ENCODE peak calls at places on chromosomes 3 and 15, in eight cellular contexts. X is psoas muscle, F is GM23338, W is breast epithelium, M is cardiac muscle cell, C is WERI-Rb-1, Z is substantia nigra, I is Panc1. E is an unnamed sample.

GRCh38 chr3:187165144-187165543 is 25.8 kb upstream of the RPL39L start:
- DNase-seq in X (no peak), F (peak), W (no peak), M (peak), C (peak), Z (no peak), I (peak), E (no peak)

GRCh38 chr15:79082363-79083070 is 8.1 kb downstream of the RASGRF1 start:
- DNase-seq in X (no peak), F (no peak), W (peak), M (no peak), C (no peak), Z (no peak), I (no peak), E (peak)

GRCh38 chr3:177453087-177453844 is 256.0 kb upstream of the TBL1XR1 start:
- DNase-seq in X (no peak), F (no peak), W (no peak), M (no peak), C (no peak), Z (no peak), I (no peak), E (no peak)

GRCh38 chr3:24963762-24964625 is 464.1 kb upstream of the RARB start:
- DNase-seq in X (no peak), F (peak), W (no peak), M (peak), C (no peak), Z (no peak), I (peak), E (no peak)

GRCh38 chr15:68821898-68822380 is 1.2 kb upstream of the ANP32A start:
- DNase-seq in X (no peak), F (peak), W (no peak), M (no peak), C (no peak), Z (no peak), I (no peak), E (no peak)

GRCh38 chr15:59991919-59992318 is 12.2 kb upstream of the FOXB1 start:
- DNase-seq in X (no peak), F (no peak), W (no peak), M (no peak), C (no peak), Z (no peak), I (no peak), E (no peak)

GRCh38 chr15:71294636-71295241 is 179.5 kb downstream of the THSD4 start:
- DNase-seq in X (no peak), F (no peak), W (no peak), M (peak), C (peak), Z (no peak), I (no peak), E (peak)

GRCh38 chr3:185153861-185154629 is 1.2 kb upstream of the C3orf70 start:
- DNase-seq in X (no peak), F (peak), W (no peak), M (no peak), C (no peak), Z (peak), I (no peak), E (no peak)

GRCh38 chr3:72786668-72787067 is 61.6 kb downstream of the SHQ1 start:
- DNase-seq in X (no peak), F (no peak), W (no peak), M (no peak), C (no peak), Z (no peak), I (no peak), E (no peak)

GRCh38 chr3:195116393-195117185 is 154.4 kb downstream of the XXYLT1 start:
- DNase-seq in X (no peak), F (no peak), W (no peak), M (no peak), C (no peak), Z (no peak), I (no peak), E (no peak)

GRCh38 chr15:66898656-66899402 is 166.6 kb upstream of the SMAD3 start:
- DNase-seq in X (no peak), F (peak), W (no peak), M (no peak), C (no peak), Z (no peak), I (no peak), E (peak)

GRCh38 chr3:13860001-13860400 is 19.9 kb downstream of the WNT7A start:
- DNase-seq in X (no peak), F (no peak), W (no peak), M (no peak), C (no peak), Z (no peak), I (no peak), E (no peak)

GRCh38 chr3:4758957-4759656 is 220.1 kb upstream of the BHLHE40 start:
- DNase-seq in X (no peak), F (no peak), W (no peak), M (no peak), C (no peak), Z (no peak), I (no peak), E (no peak)

GRCh38 chr3:172290457-172290856 is 157.8 kb downstream of the GHSR start:
- DNase-seq in X (no peak), F (no peak), W (no peak), M (no peak), C (no peak), Z (no peak), I (no peak), E (no peak)

GRCh38 chr3:189593581-189593980 is 37.6 kb upstream of the TP63 start:
- DNase-seq in X (no peak), F (no peak), W (no peak), M (peak), C (no peak), Z (no peak), I (no peak), E (no peak)

GRCh38 chr3:4158329-4158728 is 144.8 kb upstream of the SETMAR start:
- DNase-seq in X (no peak), F (no peak), W (no peak), M (no peak), C (no peak), Z (no peak), I (no peak), E (no peak)

GRCh38 chr3:42898896-42899675 is 6.9 kb upstream of the ZNF662 start:
- DNase-seq in X (no peak), F (peak), W (no peak), M (no peak), C (no peak), Z (no peak), I (no peak), E (no peak)

GRCh38 chr3:128878556-128879124 is 780 bp upstream of the ACAD9 start:
- DNase-seq in X (no peak), F (peak), W (no peak), M (peak), C (no peak), Z (no peak), I (no peak), E (no peak)

GRCh38 chr3:158823426-158823825 is 21.6 kb downstream of the MFSD1 start:
- DNase-seq in X (no peak), F (no peak), W (no peak), M (no peak), C (no peak), Z (no peak), I (no peak), E (no peak)

GRCh38 chr3:172332256-172333041 is 115.8 kb downstream of the GHSR start:
- DNase-seq in X (no peak), F (peak), W (no peak), M (peak), C (peak), Z (peak), I (peak), E (no peak)

GRCh38 chr3:198071602-198072285 is 111.7 kb downstream of the LMLN start:
- DNase-seq in X (no peak), F (peak), W (no peak), M (peak), C (no peak), Z (no peak), I (peak), E (peak)

GRCh38 chr3:40623567-40623966 is 98.8 kb downstream of the ZNF621 start:
- DNase-seq in X (no peak), F (no peak), W (no peak), M (no peak), C (no peak), Z (no peak), I (no peak), E (no peak)

GRCh38 chr3:5784656-5785055 is 597.1 kb downstream of the EDEM1 start:
- DNase-seq in X (no peak), F (no peak), W (no peak), M (no peak), C (no peak), Z (no peak), I (no peak), E (no peak)

GRCh38 chr3:32852146-32852545 is 34.3 kb downstream of the TRIM71 start:
- DNase-seq in X (no peak), F (no peak), W (no peak), M (no peak), C (no peak), Z (no peak), I (no peak), E (no peak)

GRCh38 chr3:154430014-154430413 is at the start of gene GPR149:
- DNase-seq in X (no peak), F (peak), W (no peak), M (no peak), C (peak), Z (no peak), I (no peak), E (no peak)

GRCh38 chr15:56939257-56939656 is 20.8 kb downstream of the TCF12 start:
- DNase-seq in X (no peak), F (no peak), W (no peak), M (no peak), C (no peak), Z (no peak), I (no peak), E (no peak)

GRCh38 chr3:131596884-131597283 is 94.1 kb upstream of the MRPL3 start:
- DNase-seq in X (no peak), F (no peak), W (no peak), M (no peak), C (no peak), Z (no peak), I (no peak), E (no peak)

GRCh38 chr15:42384597-42384996 is 25.3 kb downstream of the CAPN3 start:
- DNase-seq in X (no peak), F (peak), W (no peak), M (peak), C (no peak), Z (no peak), I (no peak), E (no peak)

GRCh38 chr3:112132975-112133448 is at the start of gene GCSAM:
- DNase-seq in X (peak), F (no peak), W (no peak), M (no peak), C (no peak), Z (peak), I (no peak), E (no peak)

GRCh38 chr3:99846472-99846871 is 28.8 kb downstream of the CMSS1 start:
- DNase-seq in X (no peak), F (peak), W (no peak), M (peak), C (no peak), Z (no peak), I (no peak), E (no peak)

GRCh38 chr3:55484191-55484644 is 2.9 kb downstream of the WNT5A start:
- DNase-seq in X (no peak), F (peak), W (no peak), M (no peak), C (no peak), Z (no peak), I (no peak), E (no peak)

GRCh38 chr3:9946112-9947024 is 5.8 kb downstream of the PRRT3 start:
- DNase-seq in X (peak), F (peak), W (peak), M (peak), C (peak), Z (peak), I (no peak), E (peak)

GRCh38 chr3:113275876-113276580 is 64.7 kb downstream of the BOC start:
- DNase-seq in X (peak), F (peak), W (no peak), M (peak), C (peak), Z (peak), I (no peak), E (no peak)

GRCh38 chr3:37174532-37175126 is at the start of gene LRRFIP2:
- DNase-seq in X (no peak), F (no peak), W (no peak), M (peak), C (no peak), Z (peak), I (no peak), E (no peak)

GRCh38 chr3:23288286-23288685 is 85.2 kb downstream of the UBE2E2 start:
- DNase-seq in X (no peak), F (no peak), W (no peak), M (peak), C (no peak), Z (no peak), I (no peak), E (no peak)

GRCh38 chr3:190826018-190826417 is 36.5 kb downstream of the GMNC start:
- DNase-seq in X (no peak), F (no peak), W (no peak), M (no peak), C (no peak), Z (no peak), I (no peak), E (no peak)

DNA sequence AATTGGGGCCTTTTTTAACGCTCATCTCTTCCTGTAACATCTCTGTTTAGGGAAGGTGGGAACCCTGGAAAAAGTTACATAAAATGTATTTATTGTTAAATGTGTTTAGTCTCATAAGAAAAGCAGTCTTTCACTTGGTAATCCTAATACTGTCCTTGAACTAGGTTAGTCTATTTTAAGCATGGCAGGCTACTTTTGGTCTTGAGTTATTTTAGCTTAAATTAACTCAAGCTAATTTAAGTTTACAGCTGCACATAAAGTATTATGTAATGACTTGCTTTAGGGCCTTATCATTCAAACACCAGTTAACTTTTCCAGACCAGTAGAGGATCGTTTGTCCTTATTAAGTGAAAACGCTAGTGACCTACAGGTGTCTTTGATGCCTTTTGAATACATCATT is 63.2 kb downstream of the DCUN1D1 start:
- DNase-seq in X (no peak), F (no peak), W (no peak), M (no peak), C (no peak), Z (no peak), I (no peak), E (no peak)
- H3K27ac ChIP-seq in X (no peak), F (no peak), W (no peak), M (peak), C (no peak), Z (no peak), I (no peak), E (no peak)

GRCh38 chr3:146131616-146132410 is 29.2 kb downstream of the PLOD2 start:
- DNase-seq in X (no peak), F (no peak), W (no peak), M (peak), C (no peak), Z (no peak), I (no peak), E (no peak)

GRCh38 chr3:146133436-146133835 is 27.5 kb downstream of the PLOD2 start:
- DNase-seq in X (no peak), F (no peak), W (no peak), M (peak), C (no peak), Z (no peak), I (no peak), E (no peak)

GRCh38 chr3:146130881-146131371 is 30.1 kb downstream of the PLOD2 start:
- DNase-seq in X (no peak), F (no peak), W (no peak), M (peak), C (no peak), Z (no peak), I (no peak), E (no peak)

GRCh38 chr3:146136647-146137046 is 24.3 kb downstream of the PLOD2 start:
- DNase-seq in X (no peak), F (no peak), W (no peak), M (no peak), C (no peak), Z (no peak), I (no peak), E (no peak)

DNA sequence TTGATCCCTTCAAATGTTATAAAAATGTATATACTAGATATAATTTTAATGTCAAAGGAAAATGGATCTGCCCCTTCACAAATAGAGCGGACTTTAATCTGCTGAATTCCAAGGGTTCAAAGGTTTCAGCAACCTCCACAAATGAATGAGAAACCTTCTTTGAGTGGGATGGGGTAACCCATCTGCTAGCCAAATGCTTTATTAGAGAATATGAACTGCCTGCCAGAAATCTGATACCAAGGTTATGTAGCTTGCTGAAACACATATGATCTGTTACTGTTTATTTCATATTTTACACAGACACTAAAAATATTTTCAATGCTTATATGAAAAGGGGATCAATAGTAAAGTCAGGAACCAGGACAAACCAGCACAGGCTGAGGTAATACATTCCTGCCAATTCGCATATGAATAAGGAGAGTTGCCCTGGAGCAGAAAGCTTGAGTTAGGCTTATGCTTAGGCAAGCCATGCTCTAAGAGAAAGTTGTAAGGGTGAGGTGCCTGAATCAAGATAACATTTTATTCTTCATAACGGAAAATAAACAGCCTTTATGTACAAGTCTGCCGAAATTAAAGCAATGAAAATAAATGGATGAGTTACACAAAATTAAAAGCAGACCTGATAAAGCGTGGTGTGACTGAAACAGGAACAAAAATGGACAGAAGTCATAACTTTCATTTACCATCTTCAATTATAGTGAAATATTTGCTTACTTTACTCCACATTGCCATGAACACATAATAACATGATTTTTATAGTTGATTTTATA is 26.5 kb downstream of the PLOD2 start:
- DNase-seq in X (no peak), F (peak), W (no peak), M (no peak), C (no peak), Z (no peak), I (no peak), E (no peak)
- H3K27ac ChIP-seq in X (no peak), F (peak), W (no peak), M (peak), C (no peak), Z (no peak), I (peak), E (no peak)

DNA sequence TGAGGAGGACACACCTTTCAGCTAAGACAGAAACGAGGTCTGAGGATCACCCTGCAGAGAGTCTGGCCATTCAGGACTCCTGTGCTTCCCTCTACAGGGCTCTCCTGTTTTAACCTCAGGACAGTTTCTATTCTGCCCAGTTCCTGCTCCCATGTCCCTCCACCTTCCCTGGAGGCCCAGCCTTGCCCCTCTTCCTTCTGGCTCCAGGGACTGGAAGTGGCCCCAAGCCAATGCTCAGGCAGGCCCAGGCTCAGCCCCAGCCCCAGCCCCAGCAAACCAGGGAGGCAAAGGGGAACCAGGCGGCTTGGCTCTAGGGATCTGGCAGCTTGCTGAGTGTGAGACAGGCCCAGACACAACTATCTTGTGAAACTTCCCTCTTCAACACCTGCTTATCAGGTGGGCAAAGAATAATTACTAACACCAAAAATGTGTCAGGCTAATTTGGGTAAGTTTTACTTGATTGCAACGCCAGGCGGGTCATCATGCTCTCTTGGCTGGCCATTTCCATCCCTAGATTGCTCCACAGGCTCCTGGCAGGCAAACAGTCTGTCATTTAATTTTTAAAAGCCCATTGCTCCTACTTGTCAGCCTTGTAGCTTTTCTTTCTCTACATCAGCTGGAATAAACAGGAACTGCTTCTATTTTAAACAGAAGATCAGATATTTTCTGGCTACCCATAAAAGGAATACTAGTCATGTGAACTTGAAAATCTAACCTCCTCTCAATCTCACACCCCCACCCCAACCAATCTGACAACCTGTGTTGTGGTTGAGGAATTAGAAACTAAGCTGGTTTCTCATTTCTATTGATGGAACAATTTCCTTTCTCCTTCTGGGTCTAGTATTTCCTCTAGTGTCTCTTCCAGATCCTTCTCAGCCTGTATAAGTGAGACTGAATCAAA is 33.5 kb downstream of the UPK1B start:
- DNase-seq in X (no peak), F (peak), W (no peak), M (no peak), C (no peak), Z (no peak), I (no peak), E (no peak)
- H3K27ac ChIP-seq in X (no peak), F (peak), W (no peak), M (peak), C (no peak), Z (no peak), I (no peak), E (peak)

GRCh38 chr3:57709559-57709958 is 16.7 kb upstream of the DENND6A start:
- DNase-seq in X (no peak), F (no peak), W (no peak), M (no peak), C (no peak), Z (no peak), I (no peak), E (no peak)
- H3K27ac ChIP-seq in X (no peak), F (no peak), W (peak), M (no peak), C (no peak), Z (no peak), I (no peak), E (peak)

GRCh38 chr15:80242132-80242769 is 9.8 kb downstream of the CTXND1 start:
- DNase-seq in X (no peak), F (peak), W (no peak), M (peak), C (peak), Z (no peak), I (no peak), E (no peak)
- H3K27ac ChIP-seq in X (no peak), F (no peak), W (no peak), M (no peak), C (no peak), Z (no peak), I (no peak), E (no peak)

GRCh38 chr3:49787536-49787935 is 1.2 kb upstream of the IP6K1 start:
- DNase-seq in X (no peak), F (no peak), W (no peak), M (no peak), C (no peak), Z (no peak), I (no peak), E (no peak)
- H3K27ac ChIP-seq in X (peak), F (no peak), W (peak), M (no peak), C (no peak), Z (no peak), I (no peak), E (no peak)

E was measured in RWPE2.